ENCODE peak calls at places on chromosomes 12 and 14, in six cellular contexts. K is esophagus muscularis mucosa; L is lung; S is astrocyte; F is stimulated activated naive B cell treated with anti-CD40 and anti-IgM and Interleukin-4, amounts not matched to agents 10 μg/mL and 1 μg/mL and 100 μg/mL, for 72 hours; Z is left cardiac atrium. D is an unnamed sample.

GRCh38 chr14:75660238-75660629 is 442 bp downstream of the ERG28 start:
- DNase-seq in K (no peak), L (peak), S (no peak), F (no peak), Z (no peak), D (no peak)

GRCh38 chr14:39491134-39491541 is 58.9 kb upstream of the FBXO33 start:
- DNase-seq in K (no peak), L (no peak), S (peak), F (no peak), Z (no peak), D (no peak)

GRCh38 chr12:56833780-56834179 is 70.7 kb downstream of the HSD17B6 start:
- DNase-seq in K (no peak), L (no peak), S (no peak), F (no peak), Z (no peak), D (no peak)

GRCh38 chr12:94047781-94048567 is 100.4 kb upstream of the PLXNC1 start:
- DNase-seq in K (no peak), L (no peak), S (no peak), F (no peak), Z (no peak), D (no peak)

GRCh38 chr14:101237241-101237616 is 324.1 kb upstream of the DIO3 start:
- DNase-seq in K (no peak), L (no peak), S (no peak), F (no peak), Z (no peak), D (no peak)

GRCh38 chr14:54338696-54339317 is 58.0 kb upstream of the CDKN3 start:
- DNase-seq in K (no peak), L (peak), S (peak), F (no peak), Z (no peak), D (no peak)

GRCh38 chr14:73770977-73771847 is 57.0 kb upstream of the PNMA1 start:
- DNase-seq in K (no peak), L (no peak), S (no peak), F (no peak), Z (no peak), D (no peak)

GRCh38 chr12:109771746-109772621 is 58.4 kb downstream of the FAM222A start:
- DNase-seq in K (no peak), L (no peak), S (no peak), F (no peak), Z (no peak), D (peak)

GRCh38 chr12:127081058-127081457 is 1185.9 kb upstream of the TMEM132C start:
- DNase-seq in K (no peak), L (no peak), S (no peak), F (no peak), Z (no peak), D (no peak)

GRCh38 chr14:25848601-25849000 is 749.2 kb downstream of the NOVA1 start:
- DNase-seq in K (no peak), L (no peak), S (no peak), F (no peak), Z (no peak), D (no peak)

GRCh38 chr12:106078358-106079025 is 60.3 kb downstream of the NUAK1 start:
- DNase-seq in K (no peak), L (no peak), S (peak), F (no peak), Z (peak), D (no peak)

GRCh38 chr12:6326316-6326959 is 15.4 kb downstream of the TNFRSF1A start:
- DNase-seq in K (no peak), L (no peak), S (no peak), F (no peak), Z (peak), D (no peak)

GRCh38 chr12:76080017-76080728 is 4.3 kb downstream of the NAP1L1 start:
- DNase-seq in K (no peak), L (no peak), S (peak), F (no peak), Z (no peak), D (no peak)

GRCh38 chr12:54723653-54724256 is 75.6 kb upstream of the DCD start:
- DNase-seq in K (no peak), L (no peak), S (no peak), F (no peak), Z (no peak), D (no peak)

GRCh38 chr14:101588990-101589389 is 27.7 kb downstream of the DIO3 start:
- DNase-seq in K (no peak), L (no peak), S (peak), F (no peak), Z (no peak), D (no peak)

GRCh38 chr12:81866081-81866480 is 106.9 kb upstream of the PPFIA2 start:
- DNase-seq in K (no peak), L (no peak), S (no peak), F (no peak), Z (no peak), D (no peak)

GRCh38 chr14:56752428-56752827 is 57.9 kb downstream of the OTX2 start:
- DNase-seq in K (no peak), L (no peak), S (no peak), F (no peak), Z (no peak), D (no peak)

GRCh38 chr12:14952295-14952995 is 9.0 kb downstream of the ARHGDIB start:
- DNase-seq in K (no peak), L (no peak), S (peak), F (no peak), Z (no peak), D (no peak)

GRCh38 chr14:21215879-21216251 is 53.4 kb downstream of the HNRNPC start:
- DNase-seq in K (no peak), L (no peak), S (no peak), F (no peak), Z (no peak), D (no peak)

GRCh38 chr14:31092160-31092708 is 66.1 kb upstream of the STRN3 start:
- DNase-seq in K (no peak), L (no peak), S (no peak), F (no peak), Z (no peak), D (no peak)

GRCh38 chr14:98889836-98890185 is 382.2 kb downstream of the BCL11B start:
- DNase-seq in K (no peak), L (no peak), S (no peak), F (no peak), Z (no peak), D (no peak)

D was measured in activated CD4-positive, CD25-positive, alpha-beta regulatory T cell treated with anti-CD3 and anti-CD28 coated beads, Interleukin-2, amount 50 U/mL, for 72 hours.